ENCODE peak calls at places on chromosomes 11 and 22, in ten cellular contexts. G is lower lobe of right lung, A is lower leg skin, D is ovary, Z is GM23338, N is RWPE1, H is HFFc6, Q is heart left ventricle, U is A549, J is GM20000. M is an unnamed sample.

GRCh38 chr22:44304906-44305305 is 7.8 kb downstream of the SHISAL1 start:
- DNase-seq in G (no peak), A (no peak), D (no peak), Z (no peak), N (no peak), H (no peak), Q (no peak), U (no peak), J (no peak), M (no peak)

GRCh38 chr22:39327995-39328754 is 8.8 kb upstream of the RPL3 start:
- DNase-seq in G (peak), A (no peak), D (no peak), Z (no peak), N (no peak), H (no peak), Q (no peak), U (no peak), J (no peak), M (no peak)

GRCh38 chr11:17561111-17561415 is 14.0 kb downstream of the OTOG start:
- DNase-seq in G (no peak), A (no peak), D (no peak), Z (no peak), N (no peak), H (no peak), Q (no peak), U (no peak), J (no peak), M (no peak)

GRCh38 chr22:50731811-50732624 is 6.0 kb upstream of the ACR start:
- DNase-seq in G (peak), A (peak), D (peak), Z (peak), N (peak), H (peak), Q (no peak), U (peak), J (peak), M (peak)

GRCh38 chr11:64060861-64061444 is 25.2 kb downstream of the FLRT1 start:
- DNase-seq in G (peak), A (no peak), D (no peak), Z (peak), N (no peak), H (no peak), Q (peak), U (peak), J (peak), M (peak)

GRCh38 chr11:118304227-118304808 is at the start of gene CD3E:
- DNase-seq in G (no peak), A (no peak), D (no peak), Z (no peak), N (no peak), H (no peak), Q (no peak), U (no peak), J (no peak), M (no peak)

GRCh38 chr11:94308024-94308423 is 3.6 kb downstream of the IZUMO1R start:
- DNase-seq in G (no peak), A (no peak), D (no peak), Z (no peak), N (no peak), H (no peak), Q (no peak), U (no peak), J (no peak), M (no peak)

GRCh38 chr11:123487157-123487744 is 57.2 kb downstream of the GRAMD1B start:
- DNase-seq in G (no peak), A (no peak), D (no peak), Z (no peak), N (no peak), H (no peak), Q (no peak), U (no peak), J (no peak), M (no peak)

GRCh38 chr11:64148200-64148916 is 17.6 kb downstream of the MACROD1 start:
- DNase-seq in G (peak), A (peak), D (peak), Z (peak), N (peak), H (peak), Q (peak), U (peak), J (peak), M (peak)

GRCh38 chr22:48734961-48735360 is 1092.7 kb downstream of the BRD1 start:
- DNase-seq in G (no peak), A (no peak), D (no peak), Z (no peak), N (no peak), H (no peak), Q (peak), U (no peak), J (no peak), M (no peak)

GRCh38 chr11:45110562-45110961 is 35.9 kb upstream of the PRDM11 start:
- DNase-seq in G (no peak), A (no peak), D (peak), Z (peak), N (peak), H (peak), Q (peak), U (peak), J (peak), M (peak)

DNA sequence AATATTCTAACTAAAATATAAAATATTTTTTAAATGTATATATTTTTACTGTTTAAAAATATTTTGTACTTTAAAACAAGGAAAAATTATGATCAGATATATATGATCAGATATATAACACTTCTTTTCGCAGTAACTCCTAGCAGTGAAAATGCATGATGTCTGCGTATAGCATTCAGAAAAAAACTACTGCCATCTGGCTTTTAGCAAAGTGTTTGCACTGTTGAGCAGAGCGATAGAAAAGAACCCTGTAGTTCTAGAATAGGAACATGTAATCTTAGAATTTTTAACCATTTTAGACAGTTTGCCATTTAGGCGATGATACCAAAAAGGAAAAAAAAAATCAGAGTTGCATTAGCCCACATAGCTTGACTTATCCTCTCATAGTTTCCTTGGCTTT is 370.4 kb upstream of the ANO3 start:
- DNase-seq in G (no peak), A (no peak), D (no peak), Z (no peak), N (no peak), H (no peak), Q (no peak), U (no peak), J (no peak), M (no peak)
- TF ChIP-seq CTCF in G (peak), A (no peak), D (no peak), Z (peak), N (no peak), H (no peak), Q (peak), U (no peak), J (no peak), M (no peak)

GRCh38 chr22:41758231-41758630 is 42.2 kb upstream of the CCDC134 start:
- DNase-seq in G (no peak), A (no peak), D (no peak), Z (no peak), N (no peak), H (no peak), Q (no peak), U (no peak), J (no peak), M (no peak)

GRCh38 chr22:41766476-41766875 is 34.0 kb upstream of the CCDC134 start:
- DNase-seq in G (no peak), A (no peak), D (no peak), Z (no peak), N (no peak), H (no peak), Q (no peak), U (no peak), J (no peak), M (no peak)

GRCh38 chr22:41757507-41757906 is 43.0 kb upstream of the CCDC134 start:
- DNase-seq in G (no peak), A (no peak), D (no peak), Z (no peak), N (no peak), H (no peak), Q (no peak), U (no peak), J (no peak), M (no peak)

GRCh38 chr22:41768420-41768819 is 32.1 kb upstream of the CCDC134 start:
- DNase-seq in G (no peak), A (no peak), D (no peak), Z (no peak), N (no peak), H (peak), Q (no peak), U (no peak), J (no peak), M (no peak)

GRCh38 chr22:41762980-41763779 is 37.3 kb upstream of the CCDC134 start:
- DNase-seq in G (no peak), A (no peak), D (no peak), Z (peak), N (no peak), H (no peak), Q (no peak), U (peak), J (peak), M (peak)
- TF ChIP-seq CTCF in G (peak), A (no peak), D (no peak), Z (peak), N (no peak), H (peak), Q (peak), U (peak), J (peak), M (peak)

DNA sequence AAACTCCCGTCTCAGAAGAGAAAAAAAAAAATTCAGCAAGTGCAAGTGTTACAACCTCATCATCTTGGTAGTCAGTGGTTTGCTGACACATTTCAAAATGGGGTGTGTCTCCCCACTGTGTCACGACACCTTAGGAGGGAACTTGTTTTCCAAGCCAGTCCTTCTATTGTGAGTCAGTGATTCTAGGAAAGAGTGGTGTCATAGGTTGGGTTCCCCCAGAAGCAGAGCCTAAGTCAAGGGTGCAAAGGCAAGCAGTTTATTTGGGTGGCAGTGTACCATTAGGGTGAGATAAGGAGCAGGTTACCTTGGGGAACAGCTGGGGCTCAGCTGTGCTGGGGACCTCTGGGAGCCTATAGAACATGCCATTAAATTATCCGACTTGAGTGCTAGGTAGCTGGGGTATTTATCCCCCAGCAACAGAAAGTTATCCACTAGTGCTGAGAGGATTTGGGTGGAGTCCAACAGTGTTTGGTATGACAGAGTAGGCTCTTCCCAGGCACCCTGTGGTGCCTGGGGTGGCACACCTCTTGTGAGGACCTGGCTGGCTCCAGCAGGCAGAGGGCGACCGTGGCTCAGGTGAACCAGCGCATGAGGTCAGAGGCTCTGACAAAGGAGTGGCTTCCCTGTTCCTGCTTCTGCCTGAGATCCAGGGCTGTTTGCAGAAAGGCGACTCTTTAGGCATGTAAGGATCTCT is 41.7 kb downstream of the KIAA1671 start:
- DNase-seq in G (no peak), A (no peak), D (no peak), Z (peak), N (peak), H (peak), Q (no peak), U (peak), J (no peak), M (no peak)
- TF ChIP-seq CTCF in G (no peak), A (no peak), D (no peak), Z (peak), N (no peak), H (no peak), Q (no peak), U (peak), J (no peak), M (no peak)

GRCh38 chr11:97738751-97739150 is 1282.0 kb upstream of the CNTN5 start:
- DNase-seq in G (no peak), A (no peak), D (no peak), Z (no peak), N (no peak), H (no peak), Q (no peak), U (no peak), J (no peak), M (no peak)
- TF ChIP-seq CTCF in G (no peak), A (no peak), D (no peak), Z (no peak), N (no peak), H (no peak), Q (no peak), U (no peak), J (no peak), M (no peak)

GRCh38 chr22:46052801-46053562 is 76.0 kb upstream of the WNT7B start:
- DNase-seq in G (peak), A (peak), D (no peak), Z (no peak), N (no peak), H (no peak), Q (peak), U (no peak), J (no peak), M (no peak)
- TF ChIP-seq CTCF in G (no peak), A (no peak), D (no peak), Z (no peak), N (no peak), H (no peak), Q (no peak), U (no peak), J (no peak), M (no peak)

DNA sequence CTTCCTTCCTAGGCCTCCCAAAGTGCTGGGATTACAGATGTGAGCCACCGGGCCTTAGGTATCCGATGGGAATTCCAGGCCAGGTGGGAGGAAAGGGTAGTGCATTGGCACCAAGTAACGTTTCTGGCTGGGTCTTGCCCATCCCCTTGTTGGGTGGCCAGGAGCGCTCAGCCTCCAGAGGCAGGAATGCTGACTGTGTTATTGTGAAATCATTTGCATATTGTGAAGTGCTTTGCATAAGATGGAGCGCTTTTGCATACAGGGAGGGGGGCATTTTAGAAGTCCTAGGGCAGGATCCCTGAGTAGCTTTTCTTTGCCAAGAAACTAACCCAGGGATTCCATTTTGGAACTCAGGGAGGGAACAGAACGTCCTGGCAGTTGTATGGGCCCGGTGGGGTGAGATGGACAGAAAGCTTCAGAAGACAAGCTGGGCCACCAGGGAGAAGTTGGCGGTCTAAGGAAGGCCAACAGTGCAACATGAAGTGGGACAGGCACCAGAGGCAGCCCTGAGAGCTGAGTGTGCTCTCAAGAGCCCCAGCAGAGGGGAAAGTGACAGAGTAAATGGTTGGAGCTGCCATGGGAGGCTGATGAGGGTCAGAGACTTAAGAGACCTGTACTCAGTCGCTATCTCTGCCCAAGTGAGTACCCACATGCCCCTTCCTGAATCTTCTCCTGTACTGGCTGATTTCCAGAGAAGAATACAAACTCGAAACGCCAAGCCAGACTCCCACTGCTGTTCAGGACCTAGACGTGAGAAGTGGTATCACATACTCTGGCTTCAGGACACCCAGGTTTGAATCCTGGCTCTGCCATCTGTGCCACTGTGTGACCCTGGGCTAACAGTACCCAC is 1.3 kb upstream of the SLC39A13 start:
- DNase-seq in G (no peak), A (no peak), D (no peak), Z (peak), N (no peak), H (no peak), Q (no peak), U (no peak), J (no peak), M (no peak)
- TF ChIP-seq CTCF in G (no peak), A (no peak), D (no peak), Z (no peak), N (no peak), H (peak), Q (no peak), U (no peak), J (no peak), M (no peak)

DNA sequence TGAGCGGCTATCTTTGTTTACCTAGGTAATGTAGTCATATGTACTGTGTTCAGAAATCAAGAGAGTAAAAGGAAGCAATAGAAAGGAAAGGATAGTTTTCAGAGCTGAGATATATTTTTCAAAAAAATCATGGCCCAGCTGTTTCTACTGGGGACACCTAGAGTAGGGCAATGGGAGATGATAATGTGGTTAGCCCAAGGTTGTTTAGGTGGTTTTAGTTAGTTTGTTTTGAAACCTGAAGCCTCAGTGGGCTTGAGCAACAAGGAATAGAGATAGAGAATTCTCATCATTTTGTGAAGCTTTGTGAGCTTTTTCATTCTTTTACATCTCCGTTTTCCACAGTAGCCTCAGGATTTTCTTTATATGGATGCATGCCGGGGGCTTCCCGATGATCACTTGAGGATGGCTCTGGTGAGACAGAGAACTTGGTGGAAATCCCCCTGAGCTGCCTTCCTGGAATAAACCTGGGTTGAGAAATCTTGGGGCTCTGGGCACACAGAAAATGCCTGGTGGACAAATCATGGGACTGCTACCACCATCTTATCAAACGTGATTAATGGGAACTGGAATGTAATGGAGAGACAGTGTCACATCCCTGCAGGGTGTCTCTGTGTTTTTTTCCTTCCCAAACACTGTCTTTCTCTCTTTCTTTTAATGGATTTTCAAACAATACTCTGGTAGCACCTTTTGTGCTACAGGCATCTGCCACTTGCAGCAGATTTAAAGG is 49.0 kb downstream of the ARHGAP42 start:
- DNase-seq in G (no peak), A (no peak), D (no peak), Z (no peak), N (no peak), H (no peak), Q (no peak), U (peak), J (no peak), M (no peak)
- TF ChIP-seq CTCF in G (no peak), A (no peak), D (no peak), Z (no peak), N (no peak), H (no peak), Q (no peak), U (no peak), J (no peak), M (no peak)

M was measured in GM13977.